ENCODE peak calls at places on chromosomes 16 and 17, in nine cellular contexts. Y is GM06990, G is HCT116, X is IMR-90, N is mammary epithelial cell, Z is AG09309, I is fibroblast of lung, A is BJ, R is colonic mucosa. U is an unnamed sample.
A peak's percentile ranks its signal among the peaks of the same experiment; 100 is the strongest.

GRCh38 chr17:56926270-56926669 is 12.4 kb upstream of the TRIM25 start:
- DNase-seq in Y (no peak), N (no peak), I (no peak), A (no peak), X (no peak), Z (no peak), G (no peak), R (no peak), U (no peak)

GRCh38 chr17:58415371-58416055 is 1.8 kb downstream of the RNF43 start:
- DNase-seq in A (no peak), N (peak; percentile 33), X (no peak), Y (no peak), R (peak; percentile 49), Z (no peak), I (no peak), G (no peak), U (peak; percentile 62)

GRCh38 chr17:32275060-32276042 is 9.7 kb downstream of the RHBDL3 start:
- DNase-seq in A (peak; percentile 51), I (peak; percentile 83), X (peak; percentile 90), G (peak; percentile 23), R (no peak), Z (peak; percentile 40), Y (no peak), N (peak; percentile 71), U (no peak)

GRCh38 chr17:69499301-69499700 is 84.8 kb downstream of the MAP2K6 start:
- DNase-seq in X (no peak), I (peak; percentile 40), N (no peak), R (no peak), G (no peak), Y (no peak), A (no peak), Z (no peak), U (no peak)

GRCh38 chr16:58692450-58692849 is 7.9 kb upstream of the SLC38A7 start:
- DNase-seq in X (no peak), N (no peak), Y (no peak), I (no peak), Z (no peak), A (no peak), G (no peak), R (no peak), U (no peak)

GRCh38 chr17:82391496-82392066 is 20.0 kb downstream of the UTS2R start:
- DNase-seq in I (no peak), Z (no peak), R (no peak), Y (no peak), A (no peak), N (no peak), G (no peak), X (no peak), U (no peak)

GRCh38 chr17:418421-418751 is 65.8 kb upstream of the RPH3AL start:
- DNase-seq in R (no peak), X (no peak), N (no peak), I (no peak), G (no peak), Z (no peak), A (no peak), Y (no peak), U (no peak)

GRCh38 chr16:66717776-66718175 is 21.2 kb upstream of the CMTM4 start:
- DNase-seq in A (no peak), G (no peak), Y (no peak), R (no peak), I (no peak), X (no peak), N (no peak), Z (no peak), U (no peak)

GRCh38 chr16:19295393-19295792 is 9.9 kb downstream of the CLEC19A start:
- DNase-seq in Y (peak; percentile 7), N (no peak), I (no peak), Z (no peak), R (no peak), G (no peak), A (no peak), X (no peak), U (no peak)

GRCh38 chr17:42578282-42578869 is 847 bp upstream of the PSMC3IP start:
- DNase-seq in G (peak; percentile 74), A (no peak), X (peak; percentile 70), Z (no peak), R (peak; percentile 88), Y (peak; percentile 79), I (peak; percentile 76), N (peak; percentile 58), U (peak; percentile 92)

GRCh38 chr17:42579794-42580551 is 2.4 kb upstream of the PSMC3IP start:
- DNase-seq in X (no peak), N (no peak), A (no peak), Z (no peak), I (no peak), Y (no peak), R (no peak), G (no peak), U (no peak)

GRCh38 chr17:42574463-42574862 is 3.1 kb downstream of the PSMC3IP start:
- DNase-seq in A (no peak), R (no peak), X (no peak), N (no peak), Z (no peak), G (no peak), I (no peak), Y (no peak), U (no peak)

GRCh38 chr17:42577140-42577531 is 393 bp downstream of the PSMC3IP start:
- DNase-seq in X (no peak), R (no peak), Z (no peak), N (no peak), G (no peak), I (no peak), Y (no peak), A (no peak), U (no peak)

DNA sequence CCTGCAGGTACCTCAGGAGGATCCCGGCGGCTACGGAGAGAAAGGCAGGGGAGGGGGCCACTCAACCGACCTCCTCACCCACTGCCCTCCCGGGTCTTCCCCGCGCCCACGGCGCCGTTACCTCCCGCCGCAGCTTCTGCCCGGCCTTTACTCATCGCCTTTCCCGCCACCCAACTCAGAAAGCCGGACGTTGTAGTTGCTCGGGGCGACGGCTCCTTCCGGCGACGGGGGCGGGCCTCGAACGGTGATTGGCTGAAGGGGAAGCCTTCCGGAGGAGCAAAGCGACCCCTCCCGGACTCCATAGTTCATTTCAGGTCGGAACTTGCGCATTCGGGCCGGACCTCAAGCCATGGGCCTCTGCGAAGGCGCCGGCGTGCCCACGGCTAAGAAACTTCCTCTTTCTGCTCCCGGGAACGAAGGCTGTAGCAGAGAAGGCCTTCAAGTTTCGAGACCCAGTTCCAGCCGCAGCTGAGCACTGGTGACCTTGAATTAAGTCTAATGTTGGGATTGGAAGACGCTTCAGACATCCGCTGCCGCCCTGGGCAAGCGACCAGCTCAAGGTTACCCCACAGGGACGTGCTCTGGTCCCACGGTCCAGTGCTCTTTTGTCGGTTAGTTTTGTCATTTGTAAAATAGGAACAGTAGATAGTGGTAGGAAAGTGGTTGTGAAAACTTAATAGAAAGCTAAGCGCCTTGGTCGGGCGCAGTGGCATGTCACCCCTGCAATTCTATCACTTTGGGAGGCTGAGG is at the start of gene PSMC3IP:
- DNase-seq in G (peak; percentile 87), I (peak; percentile 93), Z (peak; percentile 72), R (peak; percentile 98), A (peak; percentile 79), N (peak; percentile 94), X (peak; percentile 92), Y (peak; percentile 94), U (peak; percentile 96)
- TF ChIP-seq CTCF in G (peak; percentile 23), I (peak; percentile 29), Z (peak; percentile 40), R (no peak), A (peak; percentile 49), N (peak; percentile 54), X (peak; percentile 56), Y (peak; percentile 57), U (peak; percentile 41)

GRCh38 chr17:79790805-79791353 is 6.0 kb downstream of the CBX8 start:
- DNase-seq in R (no peak), Z (no peak), A (no peak), N (no peak), G (no peak), Y (no peak), I (no peak), X (no peak), U (no peak)

GRCh38 chr17:79788455-79788854 is 8.4 kb downstream of the CBX8 start:
- DNase-seq in Y (no peak), N (no peak), R (no peak), A (no peak), Z (no peak), X (no peak), G (no peak), I (no peak), U (no peak)

GRCh38 chr17:79786930-79787643 is 9.1 kb downstream of the CBX2 start:
- DNase-seq in Y (no peak), A (no peak), X (no peak), G (no peak), N (no peak), I (no peak), Z (no peak), R (no peak), U (no peak)

GRCh38 chr17:79789943-79790804 is 6.7 kb downstream of the CBX8 start:
- DNase-seq in A (no peak), I (no peak), X (no peak), N (no peak), Y (peak; percentile 53), Z (no peak), G (no peak), R (no peak), U (peak; percentile 66)

GRCh38 chr17:79788989-79789942 is 7.6 kb downstream of the CBX8 start:
- DNase-seq in N (no peak), G (no peak), Y (no peak), X (no peak), Z (no peak), A (no peak), I (no peak), R (no peak), U (no peak)
- H3K4me3 ChIP-seq in N (no peak overlapping the region), G (no peak overlapping the region), Y (no peak overlapping the region), X (no peak overlapping the region), Z (no peak overlapping the region), A (no peak overlapping the region), I (no peak overlapping the region), R (no peak overlapping the region), U (no peak overlapping the region)

DNA sequence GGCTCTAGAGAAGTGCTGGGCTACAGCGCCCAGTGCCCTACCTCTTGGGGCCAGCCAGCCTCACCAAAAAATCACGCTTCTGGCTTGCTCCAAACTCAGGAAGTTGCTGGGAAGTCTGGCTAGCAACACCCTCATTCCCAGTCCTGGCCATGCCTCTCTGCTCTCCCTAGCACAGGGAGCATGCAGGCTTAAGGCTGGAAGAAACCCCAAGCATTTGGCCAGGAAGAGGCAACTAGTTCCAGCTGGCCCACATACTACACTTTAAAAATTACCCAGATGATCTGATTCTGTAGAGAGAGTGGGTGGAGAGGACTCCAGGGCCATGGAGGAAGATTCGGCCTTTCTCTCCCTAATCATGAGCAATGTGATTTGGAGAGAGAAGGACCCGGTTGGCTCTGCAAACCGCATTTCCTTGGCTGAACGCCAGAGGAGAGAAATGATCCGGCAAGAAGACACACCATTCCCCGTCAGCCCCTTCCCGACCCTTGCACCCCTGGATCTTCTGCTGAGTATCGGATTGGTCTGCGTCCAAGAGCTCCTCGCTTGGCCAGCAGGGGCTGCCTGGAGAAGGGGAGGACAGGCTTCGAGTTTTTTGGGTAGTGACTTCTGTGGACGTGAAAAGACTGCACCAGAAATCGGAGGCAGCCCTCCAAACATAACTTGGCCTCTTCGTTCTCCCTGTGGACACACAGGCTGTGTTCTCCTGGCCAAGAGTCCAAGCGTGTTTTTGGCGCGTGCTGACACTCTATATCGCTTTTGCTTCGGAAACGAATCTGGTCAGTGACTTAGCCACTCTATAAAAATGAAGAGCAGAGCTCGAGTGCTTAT is 406.3 kb downstream of the WWOX start:
- DNase-seq in Y (no peak), R (peak; percentile 61), A (no peak), N (no peak), G (no peak), I (peak; percentile 67), Z (no peak), X (no peak), U (peak; percentile 49)
- TF ChIP-seq CTCF in Y (no peak), R (no peak), A (peak; percentile 32), N (peak; percentile 36), G (no peak), I (peak; percentile 60), Z (no peak), X (no peak), U (no peak)

GRCh38 chr17:6894206-6894528 is 62.6 kb upstream of the TEKT1 start:
- DNase-seq in Y (no peak), A (no peak), I (no peak), N (no peak), G (no peak), X (no peak), Z (no peak), R (no peak), U (no peak)
- H3K4me3 ChIP-seq in Y (no peak overlapping the region), A (no peak overlapping the region), I (no peak overlapping the region), N (no peak overlapping the region), G (no peak overlapping the region), X (no peak overlapping the region), Z (no peak overlapping the region), R (no peak overlapping the region), U (no peak overlapping the region)

U was measured in mucosa of descending colon.